ENCODE peak calls at places on chromosomes 13 and 19, in six cellular contexts. D is fibroblast of lung, R is HCT116, O is keratinocyte, H is H1, M is endothelial cell of umbilical vein. Z is an unnamed sample. For H3K9me3 and H3K79me2, the result is how much of the 10 kb centered on the place peaks cover.

GRCh38 chr13:48653074-48654054 is at the start of gene CYSLTR2:
- DNase-seq in D (peak), R (no peak), O (no peak), H (no peak), M (peak), Z (peak)

GRCh38 chr13:73861136-73861535 is 273.1 kb downstream of the KLF12 start:
- DNase-seq in D (no peak), R (no peak), O (no peak), H (no peak), M (no peak), Z (no peak)

GRCh38 chr13:97757807-97758206 is 195.7 kb upstream of the IPO5 start:
- DNase-seq in D (no peak), R (no peak), O (no peak), H (no peak), M (no peak), Z (no peak)

GRCh38 chr19:32642771-32643170 is 32.2 kb downstream of the ANKRD27 start:
- DNase-seq in D (no peak), R (no peak), O (no peak), H (no peak), M (no peak), Z (no peak)

GRCh38 chr13:97235549-97236206 is 13.5 kb downstream of the MBNL2 start:
- DNase-seq in D (no peak), R (no peak), O (no peak), H (no peak), M (peak), Z (peak)

GRCh38 chr13:113532156-113532806 is 41.8 kb upstream of the DCUN1D2 start:
- DNase-seq in D (peak), R (no peak), O (no peak), H (peak), M (no peak), Z (no peak)

GRCh38 chr13:28492527-28493367 is 2.2 kb downstream of the FLT1 start:
- DNase-seq in D (no peak), R (no peak), O (no peak), H (no peak), M (no peak), Z (no peak)

GRCh38 chr19:29618871-29619270 is 12.8 kb downstream of the POP4 start:
- DNase-seq in D (no peak), R (no peak), O (no peak), H (no peak), M (no peak), Z (no peak)

GRCh38 chr19:45815501-45816216 is 551 bp upstream of the RSPH6A start:
- DNase-seq in D (peak), R (no peak), O (no peak), H (peak), M (peak), Z (peak)

GRCh38 chr19:35992902-35993765 is 1.9 kb upstream of the SDHAF1 start:
- DNase-seq in D (no peak), R (no peak), O (peak), H (no peak), M (no peak), Z (no peak)

GRCh38 chr19:35991731-35992450 is 3.1 kb upstream of the SDHAF1 start:
- DNase-seq in D (peak), R (no peak), O (no peak), H (no peak), M (no peak), Z (no peak)

GRCh38 chr19:35996777-35997176 is 1.8 kb downstream of the SDHAF1 start:
- DNase-seq in D (no peak), R (no peak), O (no peak), H (no peak), M (no peak), Z (no peak)

GRCh38 chr19:35995655-35995993 is 636 bp downstream of the SDHAF1 start:
- DNase-seq in D (peak), R (no peak), O (no peak), H (no peak), M (peak), Z (peak)

DNA sequence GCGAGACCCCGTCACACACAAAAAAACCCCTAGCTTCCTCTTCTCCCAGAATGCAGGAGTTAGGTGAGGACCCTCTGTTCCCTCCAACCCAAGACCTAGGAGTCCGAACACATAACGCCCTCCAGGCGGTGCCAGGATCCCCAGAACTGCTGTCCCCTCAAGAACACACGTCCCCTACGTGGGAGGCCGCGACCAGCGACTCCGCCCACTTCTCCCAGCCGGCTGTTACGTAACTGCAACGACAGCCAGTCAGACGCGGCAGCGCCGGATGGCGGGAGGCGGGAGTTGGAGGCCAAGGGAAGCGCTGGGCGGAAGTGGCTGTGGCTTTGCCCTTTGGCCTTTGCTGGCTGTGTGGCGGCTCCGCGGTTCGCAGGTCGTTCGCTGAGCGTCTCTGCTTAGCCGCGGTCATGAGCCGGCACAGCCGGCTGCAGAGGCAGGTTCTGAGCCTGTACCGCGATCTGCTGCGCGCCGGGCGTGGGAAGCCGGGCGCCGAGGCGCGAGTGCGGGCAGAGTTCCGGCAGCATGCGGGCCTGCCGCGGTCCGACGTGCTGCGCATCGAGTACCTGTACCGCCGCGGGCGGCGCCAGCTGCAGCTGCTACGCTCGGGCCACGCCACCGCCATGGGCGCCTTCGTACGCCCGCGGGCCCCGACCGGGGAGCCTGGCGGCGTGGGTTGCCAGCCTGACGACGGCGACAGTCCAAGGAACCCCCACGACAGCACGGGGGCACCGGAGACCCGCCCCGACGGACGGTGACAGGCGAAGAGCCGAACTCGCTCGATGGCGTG is at the start of gene SDHAF1:
- DNase-seq in D (peak), R (peak), O (peak), H (peak), M (peak), Z (peak)
- TF ChIP-seq EZH2 in D (no peak), R (no peak), O (no peak), H (no peak), M (no peak), Z (no peak)

GRCh38 chr19:51915324-51915867 is 10.6 kb upstream of the ZNF649 start:
- DNase-seq in D (no peak), R (no peak), O (no peak), H (no peak), M (no peak), Z (no peak)

GRCh38 chr19:51919606-51920005 is 7.7 kb upstream of the ZNF613 start:
- DNase-seq in D (no peak), R (no peak), O (no peak), H (no peak), M (no peak), Z (no peak)

GRCh38 chr19:51921949-51922348 is 5.3 kb upstream of the ZNF613 start:
- DNase-seq in D (no peak), R (no peak), O (no peak), H (no peak), M (no peak), Z (no peak)

DNA sequence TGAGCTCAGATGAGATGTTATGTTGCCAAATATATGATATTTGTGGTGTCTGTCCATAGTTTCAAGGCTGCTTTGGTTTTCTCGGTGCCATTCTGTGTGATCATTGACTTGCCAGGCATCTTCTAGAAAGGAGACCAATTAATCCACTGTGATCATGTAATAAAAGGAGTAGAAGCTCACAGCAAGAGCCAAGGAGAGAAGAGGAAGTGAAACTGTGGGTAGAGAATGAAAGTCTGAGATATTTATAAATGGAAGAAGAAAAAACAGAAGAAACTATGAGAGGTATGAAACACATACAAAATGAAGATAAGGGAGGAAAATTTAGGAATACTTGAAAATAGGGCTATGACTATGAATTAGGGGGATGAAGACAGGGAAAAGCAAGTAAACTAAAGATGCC is 11.1 kb upstream of the ZNF613 start:
- DNase-seq in D (no peak), R (no peak), O (no peak), H (no peak), M (no peak), Z (no peak)
- H3K9me3 ChIP-seq in D (under half), R (under half), O (under half), H (half or more), M (under half), Z (under half)

GRCh38 chr19:18913466-18913865 is 5.7 kb downstream of the COPE start:
- DNase-seq in D (no peak), R (no peak), O (no peak), H (no peak), M (no peak), Z (no peak)
- H3K79me2 ChIP-seq in D (under half), R (half or more), O (under half), H (under half), M (under half), Z (half or more)

GRCh38 chr19:34411216-34411615 is 7.0 kb downstream of the PDCD2L start:
- DNase-seq in D (no peak), R (no peak), O (no peak), H (no peak), M (no peak), Z (no peak)
- TF ChIP-seq EZH2 in D (no peak), R (no peak), O (no peak), H (no peak), M (no peak), Z (no peak)